ENCODE peak calls at places on chromosomes 7 and 10, in eight cellular contexts. One of them, this sample, is unnamed.
A peak's percentile ranks its signal among the peaks of the same experiment; 100 is the strongest.

GRCh38 chr7:148790850-148791249 is 92.1 kb downstream of the CUL1 start:
- DNase-seq in HFF-Myc: no peak
- DNase-seq in AG09309: no peak
- DNase-seq in body of pancreas: no peak
- DNase-seq in K562: no peak
- DNase-seq in prostate gland: no peak
- DNase-seq in mammary epithelial cell: no peak
- DNase-seq in brain microvascular endothelial cell: no peak
- DNase-seq in this sample: no peak

GRCh38 chr10:30820282-30820991 is 190.9 kb upstream of the LYZL2 start:
- DNase-seq in mammary epithelial cell: no peak
- DNase-seq in K562: no peak
- DNase-seq in AG09309: peak; percentile 67
- DNase-seq in brain microvascular endothelial cell: peak; percentile 86
- DNase-seq in body of pancreas: no peak
- DNase-seq in prostate gland: no peak
- DNase-seq in HFF-Myc: peak; percentile 88
- DNase-seq in this sample: no peak

GRCh38 chr7:114879554-114879953 is 42.3 kb upstream of the MDFIC start:
- DNase-seq in prostate gland: no peak
- DNase-seq in mammary epithelial cell: no peak
- DNase-seq in body of pancreas: no peak
- DNase-seq in brain microvascular endothelial cell: no peak
- DNase-seq in HFF-Myc: peak; percentile 67
- DNase-seq in AG09309: peak; percentile 74
- DNase-seq in K562: no peak
- DNase-seq in this sample: no peak

GRCh38 chr10:11885437-11886137 is 62.4 kb downstream of the PROSER2 start:
- DNase-seq in HFF-Myc: no peak
- DNase-seq in brain microvascular endothelial cell: no peak
- DNase-seq in K562: no peak
- DNase-seq in body of pancreas: no peak
- DNase-seq in AG09309: no peak
- DNase-seq in prostate gland: no peak
- DNase-seq in mammary epithelial cell: no peak
- DNase-seq in this sample: no peak

GRCh38 chr10:501596-501995 is 187.9 kb downstream of the DIP2C start:
- DNase-seq in prostate gland: no peak
- DNase-seq in K562: no peak
- DNase-seq in mammary epithelial cell: peak; percentile 70
- DNase-seq in brain microvascular endothelial cell: no peak
- DNase-seq in body of pancreas: peak; percentile 60
- DNase-seq in HFF-Myc: no peak
- DNase-seq in AG09309: no peak
- DNase-seq in this sample: peak; percentile 6

GRCh38 chr10:17861760-17862159 is 52.6 kb downstream of the MRC1 start:
- DNase-seq in prostate gland: no peak
- DNase-seq in body of pancreas: no peak
- DNase-seq in HFF-Myc: no peak
- DNase-seq in brain microvascular endothelial cell: no peak
- DNase-seq in AG09309: no peak
- DNase-seq in K562: no peak
- DNase-seq in mammary epithelial cell: no peak
- DNase-seq in this sample: no peak

GRCh38 chr7:27097686-27098492 is 2.1 kb upstream of the HOXA1 start:
- DNase-seq in brain microvascular endothelial cell: no peak
- DNase-seq in mammary epithelial cell: peak; percentile 78
- DNase-seq in AG09309: no peak
- DNase-seq in prostate gland: no peak
- DNase-seq in K562: no peak
- DNase-seq in HFF-Myc: no peak
- DNase-seq in body of pancreas: no peak
- DNase-seq in this sample: no peak

GRCh38 chr7:133911724-133912123 is 215.4 kb upstream of the LRGUK start:
- DNase-seq in prostate gland: no peak
- DNase-seq in K562: no peak
- DNase-seq in mammary epithelial cell: no peak
- DNase-seq in AG09309: no peak
- DNase-seq in HFF-Myc: no peak
- DNase-seq in body of pancreas: no peak
- DNase-seq in brain microvascular endothelial cell: no peak
- DNase-seq in this sample: no peak

GRCh38 chr7:24715661-24716479 is 41.4 kb downstream of the GSDME start:
- DNase-seq in K562: peak; percentile 58
- DNase-seq in brain microvascular endothelial cell: peak; percentile 40
- DNase-seq in AG09309: no peak
- DNase-seq in mammary epithelial cell: no peak
- DNase-seq in HFF-Myc: peak; percentile 12
- DNase-seq in prostate gland: no peak
- DNase-seq in body of pancreas: no peak
- DNase-seq in this sample: no peak

GRCh38 chr7:27579565-27579964 is 83.1 kb downstream of the HIBADH start:
- DNase-seq in AG09309: no peak
- DNase-seq in HFF-Myc: no peak
- DNase-seq in body of pancreas: no peak
- DNase-seq in K562: no peak
- DNase-seq in mammary epithelial cell: no peak
- DNase-seq in brain microvascular endothelial cell: no peak
- DNase-seq in prostate gland: no peak
- DNase-seq in this sample: no peak

GRCh38 chr10:97726636-97727178 is 10.2 kb upstream of the ZFYVE27 start:
- DNase-seq in prostate gland: peak; percentile 43
- DNase-seq in mammary epithelial cell: peak; percentile 85
- DNase-seq in AG09309: peak; percentile 66
- DNase-seq in body of pancreas: peak; percentile 23
- DNase-seq in HFF-Myc: no peak
- DNase-seq in K562: peak; percentile 28
- DNase-seq in brain microvascular endothelial cell: peak; percentile 55
- DNase-seq in this sample: no peak

GRCh38 chr7:73555411-73555982 is 2.0 kb downstream of the BCL7B start:
- DNase-seq in K562: no peak
- DNase-seq in body of pancreas: no peak
- DNase-seq in HFF-Myc: no peak
- DNase-seq in AG09309: no peak
- DNase-seq in brain microvascular endothelial cell: no peak
- DNase-seq in mammary epithelial cell: no peak
- DNase-seq in prostate gland: no peak
- DNase-seq in this sample: no peak

GRCh38 chr10:66555061-66555460 is 370.8 kb upstream of the LRRTM3 start:
- DNase-seq in HFF-Myc: no peak
- DNase-seq in mammary epithelial cell: no peak
- DNase-seq in brain microvascular endothelial cell: no peak
- DNase-seq in AG09309: no peak
- DNase-seq in prostate gland: no peak
- DNase-seq in K562: no peak
- DNase-seq in body of pancreas: no peak
- DNase-seq in this sample: no peak

DNA sequence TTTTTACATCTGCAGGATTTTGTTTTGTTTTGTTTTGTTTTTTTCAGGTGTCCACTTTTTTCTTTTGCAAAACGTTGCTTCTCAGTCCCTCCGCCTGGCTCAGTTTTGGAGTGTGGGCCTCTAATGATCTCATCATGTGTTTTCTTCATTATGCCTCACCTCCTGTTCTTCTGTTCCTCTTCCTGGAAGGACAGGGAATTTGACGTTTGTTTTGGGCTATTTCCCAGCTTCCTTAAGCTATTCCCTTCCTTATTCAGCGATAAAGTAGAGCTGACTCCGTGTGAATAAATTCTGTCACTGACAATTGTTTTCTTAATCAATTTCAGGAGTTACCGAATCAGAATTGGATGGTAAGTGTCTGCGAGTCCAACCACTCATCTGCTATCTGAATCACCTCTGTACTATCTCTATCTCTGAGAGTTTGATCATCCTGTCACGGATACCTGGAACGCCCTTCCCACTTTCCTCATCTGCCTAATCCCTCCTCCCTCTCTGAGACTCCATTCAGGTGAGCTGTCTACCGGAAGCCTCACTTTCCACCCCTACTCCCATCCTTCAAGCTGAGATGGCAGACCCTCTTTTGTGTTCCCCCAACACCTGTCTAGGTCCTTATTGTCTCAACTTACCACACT is 218.4 kb downstream of the GATA3 start:
- DNase-seq in prostate gland: no peak
- DNase-seq in HFF-Myc: no peak
- DNase-seq in K562: no peak
- DNase-seq in brain microvascular endothelial cell: no peak
- DNase-seq in AG09309: no peak
- DNase-seq in mammary epithelial cell: no peak
- DNase-seq in body of pancreas: no peak
- DNase-seq in this sample: no peak
- H3K4me3 ChIP-seq in prostate gland: no peak overlapping the region
- H3K4me3 ChIP-seq in HFF-Myc: no peak overlapping the region
- H3K4me3 ChIP-seq in K562: no peak overlapping the region
- H3K4me3 ChIP-seq in brain microvascular endothelial cell: no peak overlapping the region
- H3K4me3 ChIP-seq in AG09309: no peak overlapping the region
- H3K4me3 ChIP-seq in mammary epithelial cell: no peak overlapping the region
- H3K4me3 ChIP-seq in body of pancreas: no peak overlapping the region
- H3K4me3 ChIP-seq in this sample: no peak overlapping the region

DNA sequence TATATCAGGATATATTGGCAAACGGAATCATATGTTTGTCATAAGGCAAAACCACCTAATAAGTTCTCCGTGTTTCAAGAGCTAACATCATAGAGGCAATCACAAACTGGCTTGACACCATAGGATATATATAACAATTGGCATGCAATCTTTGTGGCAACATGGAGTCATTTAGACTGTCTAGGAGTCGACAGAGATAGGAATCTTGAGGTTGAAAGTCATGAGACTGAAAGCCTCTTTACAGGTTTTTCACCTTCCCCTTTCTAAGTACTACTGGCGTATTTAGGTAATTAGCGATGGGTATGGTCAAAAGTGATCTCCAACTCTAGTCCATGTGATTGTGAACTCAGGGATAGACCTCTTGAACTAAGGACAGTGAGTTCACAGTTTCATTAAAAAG is 63.7 kb downstream of the THSD7A start:
- DNase-seq in mammary epithelial cell: no peak
- DNase-seq in HFF-Myc: no peak
- DNase-seq in brain microvascular endothelial cell: no peak
- DNase-seq in body of pancreas: no peak
- DNase-seq in AG09309: no peak
- DNase-seq in prostate gland: no peak
- DNase-seq in K562: no peak
- DNase-seq in this sample: no peak
- TF ChIP-seq CTCF in mammary epithelial cell: no peak
- TF ChIP-seq CTCF in HFF-Myc: no peak
- TF ChIP-seq CTCF in brain microvascular endothelial cell: no peak
- TF ChIP-seq CTCF in body of pancreas: no peak
- TF ChIP-seq CTCF in AG09309: no peak
- TF ChIP-seq CTCF in prostate gland: no peak
- TF ChIP-seq CTCF in K562: no peak
- TF ChIP-seq CTCF in this sample: no peak

DNA sequence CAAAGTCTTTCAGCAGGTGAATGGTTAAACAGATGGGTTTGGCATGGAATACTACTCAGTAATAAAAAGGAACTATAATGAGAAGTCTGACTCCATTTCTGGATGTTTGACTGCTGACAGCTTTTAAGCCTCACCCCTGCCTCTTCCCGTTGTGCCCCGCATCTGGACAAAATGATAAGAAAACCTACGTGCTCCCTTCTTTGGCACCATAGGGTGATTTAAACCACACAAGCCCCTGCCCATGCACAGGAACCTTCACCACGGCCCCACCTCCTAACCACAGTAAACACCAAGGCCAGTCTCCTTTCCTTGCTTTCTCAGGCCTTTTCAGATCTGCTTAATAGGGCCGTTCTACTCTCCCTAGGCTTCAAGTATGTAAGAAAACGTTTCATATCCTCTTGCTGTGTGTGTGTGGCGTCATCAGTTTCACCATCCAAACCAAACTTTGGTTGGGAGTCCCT is 47.1 kb upstream of the UBN2 start:
- DNase-seq in AG09309: no peak
- DNase-seq in K562: peak; percentile 90
- DNase-seq in HFF-Myc: no peak
- DNase-seq in mammary epithelial cell: no peak
- DNase-seq in brain microvascular endothelial cell: no peak
- DNase-seq in body of pancreas: no peak
- DNase-seq in prostate gland: no peak
- DNase-seq in this sample: no peak
- H3K4me3 ChIP-seq in AG09309: no peak overlapping the region
- H3K4me3 ChIP-seq in K562: no peak overlapping the region
- H3K4me3 ChIP-seq in HFF-Myc: no peak overlapping the region
- H3K4me3 ChIP-seq in mammary epithelial cell: no peak overlapping the region
- H3K4me3 ChIP-seq in brain microvascular endothelial cell: no peak overlapping the region
- H3K4me3 ChIP-seq in body of pancreas: no peak overlapping the region
- H3K4me3 ChIP-seq in prostate gland: no peak overlapping the region
- H3K4me3 ChIP-seq in this sample: no peak overlapping the region

DNA sequence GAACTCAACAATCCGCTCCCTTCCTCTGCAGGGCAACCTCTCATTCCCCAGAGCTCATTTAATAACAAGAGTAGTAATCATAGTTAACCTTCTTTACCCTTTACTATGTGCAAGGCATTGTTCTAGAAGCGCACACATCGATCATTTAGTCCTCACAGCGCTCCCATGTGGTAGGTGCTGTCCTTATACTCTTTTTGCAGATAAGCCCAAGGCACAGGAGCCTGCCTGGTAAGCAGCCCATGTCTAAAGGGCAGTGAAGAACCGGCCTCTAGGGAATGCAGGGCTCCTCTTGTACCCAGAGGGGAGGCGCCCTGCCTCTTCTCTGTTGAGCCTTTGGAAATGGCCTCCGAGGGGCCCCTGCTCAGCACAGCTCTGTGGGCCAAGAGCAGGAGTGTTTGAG is 14.3 kb downstream of the CHST3 start:
- DNase-seq in mammary epithelial cell: no peak
- DNase-seq in K562: peak; percentile 57
- DNase-seq in body of pancreas: no peak
- DNase-seq in prostate gland: no peak
- DNase-seq in HFF-Myc: no peak
- DNase-seq in brain microvascular endothelial cell: no peak
- DNase-seq in AG09309: no peak
- DNase-seq in this sample: no peak
- TF ChIP-seq CTCF in mammary epithelial cell: no peak
- TF ChIP-seq CTCF in K562: peak; percentile 67
- TF ChIP-seq CTCF in body of pancreas: no peak
- TF ChIP-seq CTCF in prostate gland: no peak
- TF ChIP-seq CTCF in HFF-Myc: no peak
- TF ChIP-seq CTCF in brain microvascular endothelial cell: peak; percentile 52
- TF ChIP-seq CTCF in AG09309: no peak
- TF ChIP-seq CTCF in this sample: no peak

DNA sequence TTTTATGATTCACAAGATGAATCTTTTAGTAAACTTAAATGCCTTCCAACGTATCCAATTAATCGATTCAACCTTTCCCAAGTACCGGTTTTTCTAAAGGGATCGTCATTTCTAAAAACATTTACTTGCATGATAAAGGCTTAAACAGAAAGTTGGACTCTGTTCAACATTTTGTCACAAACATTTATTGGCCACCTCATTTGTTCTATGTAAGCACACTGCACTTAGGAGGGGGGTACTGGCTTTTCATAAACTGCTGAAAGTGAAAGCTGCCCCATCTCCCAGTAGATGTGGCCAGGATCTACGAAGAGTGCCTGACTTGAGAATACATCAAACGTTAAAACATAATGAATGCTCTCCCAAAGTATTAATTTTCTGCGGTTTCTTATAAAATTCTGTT is 37.3 kb upstream of the LAMB4 start:
- DNase-seq in HFF-Myc: no peak
- DNase-seq in AG09309: no peak
- DNase-seq in body of pancreas: no peak
- DNase-seq in prostate gland: no peak
- DNase-seq in K562: no peak
- DNase-seq in brain microvascular endothelial cell: no peak
- DNase-seq in mammary epithelial cell: no peak
- DNase-seq in this sample: no peak
- H3K4me3 ChIP-seq in HFF-Myc: no peak overlapping the region
- H3K4me3 ChIP-seq in AG09309: peak overlapping the region; percentile 11
- H3K4me3 ChIP-seq in body of pancreas: no peak overlapping the region
- H3K4me3 ChIP-seq in prostate gland: no peak overlapping the region
- H3K4me3 ChIP-seq in K562: no peak overlapping the region
- H3K4me3 ChIP-seq in brain microvascular endothelial cell: no peak overlapping the region
- H3K4me3 ChIP-seq in mammary epithelial cell: no peak overlapping the region
- H3K4me3 ChIP-seq in this sample: no peak overlapping the region